ENCODE peak calls at places on chromosome 17, in five cellular contexts. T, U, Y, F and P are unnamed samples.

GRCh38 chr17:72267601-72268000 is 146.8 kb downstream of the SOX9 start:
- DNase-seq in U (no peak), T (no peak), F (no peak), Y (no peak), P (no peak)

GRCh38 chr17:62674841-62675240 is 47.4 kb downstream of the MRC2 start:
- DNase-seq in Y (no peak), F (no peak), T (no peak), U (no peak), P (no peak)

GRCh38 chr17:82567286-82567685 is 47.8 kb downstream of the FOXK2 start:
- DNase-seq in U (no peak), Y (no peak), T (no peak), F (no peak), P (no peak)

GRCh38 chr17:7739746-7740145 is 22.2 kb downstream of the DNAH2 start:
- DNase-seq in T (no peak), Y (no peak), U (no peak), F (no peak), P (no peak)

GRCh38 chr17:17036520-17036998 is 5.7 kb upstream of the MPRIP start:
- DNase-seq in T (no peak), U (no peak), F (no peak), Y (peak), P (no peak)

GRCh38 chr17:78378225-78379133 is at the start of gene PGS1:
- DNase-seq in U (peak), Y (peak), T (peak), F (peak), P (no peak)

GRCh38 chr17:32503251-32504165 is 16.7 kb downstream of the CDK5R1 start:
- DNase-seq in F (peak), Y (peak), U (peak), T (no peak), P (peak)

GRCh38 chr17:76797441-76797840 is 59.5 kb downstream of the MFSD11 start:
- DNase-seq in T (no peak), F (no peak), Y (no peak), U (no peak), P (no peak)

GRCh38 chr17:32490101-32490482 is 3.3 kb downstream of the CDK5R1 start:
- DNase-seq in Y (no peak), F (no peak), T (no peak), U (no peak), P (no peak)

GRCh38 chr17:31715436-31715835 is 143.6 kb downstream of the COPRS start:
- DNase-seq in U (no peak), T (no peak), F (no peak), Y (no peak), P (no peak)

GRCh38 chr17:76264755-76265623 is at the start of gene UBALD2:
- DNase-seq in U (peak), Y (peak), T (peak), F (peak), P (peak)

GRCh38 chr17:11598274-11599221 is at the start of gene DNAH9:
- DNase-seq in Y (no peak), F (no peak), U (no peak), T (no peak), P (no peak)

GRCh38 chr17:3004925-3005324 is 58.5 kb downstream of the OR1D5 start:
- DNase-seq in T (no peak), Y (no peak), F (no peak), U (no peak), P (no peak)

GRCh38 chr17:28404812-28405570 is 1.0 kb downstream of the SLC46A1 start:
- DNase-seq in U (no peak), T (no peak), Y (no peak), F (no peak), P (no peak)

GRCh38 chr17:30323895-30324319 is 9.9 kb downstream of the TMIGD1 start:
- DNase-seq in Y (peak), U (peak), F (no peak), T (no peak), P (peak)

GRCh38 chr17:75584358-75585175 is 3.0 kb upstream of the MYO15B start:
- DNase-seq in U (no peak), F (no peak), T (no peak), Y (no peak), P (no peak)

GRCh38 chr17:76547642-76548202 is 7.9 kb downstream of the PRCD start:
- DNase-seq in T (no peak), Y (no peak), F (no peak), U (no peak), P (no peak)

GRCh38 chr17:79431175-79431574 is 179.7 kb downstream of the RBFOX3 start:
- DNase-seq in U (no peak), Y (no peak), T (no peak), F (no peak), P (no peak)

GRCh38 chr17:38584350-38584925 is 21.3 kb downstream of the SRCIN1 start:
- DNase-seq in Y (peak), T (peak), U (peak), F (peak), P (no peak)